ENCODE peak calls at places on chromosomes 12 and 14, in six cellular contexts. B is fibroblast of villous mesenchyme, I is colonic mucosa, W is hepatocyte, Q is mucosa of descending colon, H is GM12878. O is an unnamed sample.

GRCh38 chr14:73234029-73234428 is 3.3 kb upstream of the PAPLN start:
- DNase-seq in B (no peak), I (no peak), W (no peak), Q (no peak), H (no peak), O (no peak)

GRCh38 chr12:26119391-26119981 is 5.4 kb downstream of the BHLHE41 start:
- DNase-seq in H (no peak), I (peak), B (peak), W (peak), Q (no peak), O (no peak)

GRCh38 chr14:69873877-69874780 is 5.1 kb upstream of the SMOC1 start:
- DNase-seq in B (no peak), I (no peak), W (no peak), Q (no peak), H (no peak), O (no peak)

GRCh38 chr12:55966408-55967281 is at the start of gene CDK2:
- DNase-seq in H (peak), W (peak), Q (peak), I (peak), B (peak), O (peak)

GRCh38 chr12:124377981-124378509 is 83.2 kb downstream of the RFLNA start:
- DNase-seq in B (no peak), H (no peak), W (no peak), Q (no peak), I (no peak), O (no peak)

GRCh38 chr14:93219103-93219726 is 12.2 kb downstream of the UBR7 start:
- DNase-seq in B (peak), H (no peak), Q (no peak), W (peak), I (peak), O (peak)

GRCh38 chr14:56199095-56199975 is 81.1 kb downstream of the PELI2 start:
- DNase-seq in I (no peak), B (peak), W (peak), H (peak), Q (no peak), O (peak)

GRCh38 chr12:101051901-101052550 is 158.0 kb downstream of the SLC5A8 start:
- DNase-seq in H (no peak), Q (peak), W (peak), B (peak), I (peak), O (no peak)

GRCh38 chr12:52575256-52575655 is 1.6 kb upstream of the KRT74 start:
- DNase-seq in Q (no peak), B (no peak), I (no peak), H (no peak), W (no peak), O (no peak)

GRCh38 chr14:105322791-105323556 is 8.4 kb downstream of the PACS2 start:
- DNase-seq in I (no peak), W (peak), B (no peak), H (no peak), Q (no peak), O (no peak)

GRCh38 chr14:52663850-52664249 is 31.5 kb downstream of the ERO1A start:
- DNase-seq in Q (no peak), B (no peak), I (no peak), W (no peak), H (no peak), O (peak)

GRCh38 chr12:110913119-110914056 is 7.0 kb downstream of the MYL2 start:
- DNase-seq in W (no peak), H (peak), I (no peak), Q (no peak), B (no peak), O (no peak)

GRCh38 chr12:9365296-9365695 is 157.1 kb upstream of the PZP start:
- DNase-seq in B (peak), I (no peak), H (no peak), W (no peak), Q (no peak), O (no peak)

GRCh38 chr14:64671591-64671990 is 32.6 kb upstream of the PLEKHG3 start:
- DNase-seq in W (peak), B (peak), Q (no peak), I (no peak), H (no peak), O (no peak)

GRCh38 chr14:68854421-68854820 is 61.6 kb upstream of the ZFP36L1 start:
- DNase-seq in H (no peak), W (no peak), I (no peak), B (no peak), Q (no peak), O (no peak)

DNA sequence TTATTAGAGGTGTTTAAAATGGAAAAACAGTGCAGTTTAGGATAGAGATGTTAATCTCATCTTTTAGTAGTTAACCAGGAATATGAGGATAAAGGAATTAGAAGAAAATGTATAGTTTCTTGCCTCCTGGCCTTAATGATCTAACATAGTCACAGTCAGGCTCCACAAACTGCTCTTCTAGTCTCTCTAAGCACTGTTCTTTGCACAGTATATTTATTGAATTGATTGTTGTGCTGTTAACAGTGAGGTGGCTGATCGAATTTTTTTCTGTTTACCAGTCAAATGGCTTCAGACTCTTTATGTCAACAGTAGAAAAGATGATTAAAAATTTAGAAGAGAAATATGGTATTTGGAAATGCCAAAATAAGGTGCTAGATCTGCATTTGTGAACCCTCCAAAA is 37.8 kb downstream of the ATF7IP start:
- DNase-seq in H (no peak), I (no peak), W (no peak), B (no peak), Q (no peak), O (no peak)
- H3K4me3 ChIP-seq in H (peak), I (no peak), W (no peak), B (no peak), Q (no peak), O (no peak)

GRCh38 chr14:100376751-100377171 is 53.6 kb downstream of the SLC25A47 start:
- DNase-seq in B (peak), W (peak), I (no peak), H (no peak), Q (no peak), O (no peak)
- TF ChIP-seq CTCF in B (peak), W (no peak), I (no peak), H (no peak), Q (no peak), O (no peak)

DNA sequence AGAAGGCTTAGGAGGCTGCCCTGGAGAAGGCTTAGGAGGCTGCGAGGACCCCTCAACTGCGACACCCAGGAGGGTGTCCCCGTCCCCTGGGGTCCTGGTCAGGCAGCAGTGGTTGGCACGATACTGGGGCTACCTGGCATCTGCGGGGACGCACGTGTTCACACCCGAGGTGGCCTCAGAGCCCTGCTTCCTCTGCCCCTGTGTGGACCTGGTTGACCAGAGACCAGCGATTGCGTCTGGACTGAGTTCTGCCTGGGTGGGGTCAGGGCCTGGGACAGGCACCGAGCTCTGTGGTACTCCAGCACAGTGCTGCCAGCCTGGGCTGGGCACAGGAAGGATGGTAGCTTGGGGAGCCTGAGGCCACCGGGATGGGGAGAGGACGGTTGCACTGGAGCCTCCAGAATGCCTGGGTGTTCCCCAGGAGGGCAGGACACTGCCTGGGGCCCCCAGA is 735 bp downstream of the ASPG start:
- DNase-seq in Q (peak), B (no peak), H (no peak), W (peak), I (peak), O (no peak)
- H3K4me3 ChIP-seq in Q (no peak), B (no peak), H (no peak), W (no peak), I (no peak), O (no peak)

DNA sequence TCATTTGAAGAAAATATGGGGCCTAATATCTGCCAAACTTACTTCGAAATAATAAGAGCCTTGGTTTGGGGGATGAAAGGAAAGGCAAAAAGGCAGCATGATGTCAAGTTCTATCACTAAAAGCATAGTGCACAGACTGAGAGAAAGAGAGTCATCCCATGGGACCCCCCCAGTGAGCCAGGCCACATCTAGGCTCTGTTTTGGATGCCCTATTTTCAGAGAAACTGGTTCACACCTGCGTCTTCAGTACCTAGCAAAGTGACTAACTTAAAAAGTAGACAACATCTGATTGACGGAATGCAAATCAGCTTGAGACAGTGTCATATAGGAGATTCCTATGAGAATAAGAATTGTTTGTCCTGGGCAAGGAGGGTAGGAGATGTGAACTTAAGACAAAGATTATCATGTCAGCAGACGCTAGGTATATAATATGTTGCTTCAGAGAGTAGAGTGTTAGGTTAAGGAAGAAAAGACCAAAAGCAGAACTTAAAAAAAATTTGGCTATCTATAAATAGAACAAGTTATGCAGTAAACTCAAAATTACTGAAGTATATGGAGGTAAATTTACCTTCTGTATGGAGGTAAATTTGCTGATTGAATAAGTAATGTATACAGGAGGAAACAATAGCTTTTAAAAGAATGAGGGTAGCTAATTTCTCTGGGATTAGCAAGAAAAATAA is 148.2 kb downstream of the SLC41A2 start:
- DNase-seq in H (no peak), I (no peak), B (no peak), W (no peak), Q (no peak), O (no peak)
- TF ChIP-seq CTCF in H (no peak), I (no peak), B (no peak), W (no peak), Q (no peak), O (no peak)

GRCh38 chr12:116142936-116143882 is 134.3 kb downstream of the MED13L start:
- DNase-seq in B (peak), Q (no peak), W (no peak), I (no peak), H (no peak), O (no peak)

GRCh38 chr12:116144384-116144783 is 133.1 kb downstream of the MED13L start:
- DNase-seq in W (no peak), I (no peak), Q (no peak), B (no peak), H (no peak), O (no peak)

GRCh38 chr12:116145451-116145850 is 132.0 kb downstream of the MED13L start:
- DNase-seq in W (no peak), I (no peak), H (no peak), Q (no peak), B (no peak), O (no peak)

GRCh38 chr12:116141833-116142162 is 135.7 kb downstream of the MED13L start:
- DNase-seq in B (no peak), W (no peak), Q (no peak), I (no peak), H (no peak), O (no peak)

DNA sequence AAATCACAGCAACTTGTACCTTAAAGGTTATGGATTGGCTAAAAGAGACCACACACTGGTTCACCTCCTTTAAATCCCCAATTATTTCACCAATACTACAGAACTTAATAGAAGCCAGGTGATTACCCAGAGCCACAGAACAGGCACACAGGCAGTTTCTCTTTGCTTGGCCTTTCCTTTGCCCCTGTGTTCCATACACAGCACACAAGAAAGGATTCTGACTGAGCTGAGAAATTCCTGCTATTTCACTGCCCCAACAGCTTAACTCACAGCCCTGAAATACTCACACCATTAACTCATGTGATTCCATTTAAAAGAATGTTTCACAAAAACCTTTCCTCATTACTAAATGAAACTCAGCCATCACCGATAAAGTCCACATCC is 133.6 kb downstream of the MED13L start:
- DNase-seq in H (no peak), W (no peak), Q (no peak), I (no peak), B (peak), O (no peak)
- H3K4me3 ChIP-seq in H (no peak), W (no peak), Q (no peak), I (no peak), B (no peak), O (no peak)

DNA sequence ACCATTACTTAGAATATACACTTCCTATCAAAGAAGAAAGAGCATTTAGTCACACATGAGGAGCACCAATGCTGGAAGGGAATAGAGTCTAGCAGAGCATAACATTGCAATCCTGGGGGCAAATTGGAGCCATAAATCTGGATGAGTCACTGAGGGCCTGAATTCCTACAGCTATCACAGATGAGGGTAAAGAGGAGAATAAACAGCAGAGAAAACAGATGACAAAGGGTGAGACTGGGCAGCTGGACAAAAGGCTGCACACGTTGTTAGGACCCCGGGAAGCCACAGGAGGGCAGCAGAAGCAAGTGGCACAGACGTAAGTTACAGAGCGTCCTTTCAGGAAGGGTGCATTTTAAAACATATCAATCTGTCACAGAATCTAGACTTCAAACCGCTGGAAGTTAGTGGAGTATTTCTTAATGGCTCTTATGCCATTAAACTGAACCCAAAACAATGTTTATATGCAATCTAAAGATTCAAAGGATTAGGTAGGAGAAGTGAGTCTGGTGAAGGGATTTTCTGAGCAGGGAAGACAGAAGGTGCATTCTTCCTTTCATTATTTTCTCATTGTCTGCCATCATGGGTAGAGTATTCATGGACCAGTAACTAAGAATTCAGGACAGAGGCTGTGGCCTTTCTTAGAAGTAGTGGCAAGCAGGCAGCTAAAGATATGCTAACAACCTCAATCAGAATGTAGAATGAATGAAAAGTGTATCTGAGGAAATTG is 159.8 kb upstream of the DAAM1 start:
- DNase-seq in H (peak), Q (no peak), W (peak), B (peak), I (peak), O (peak)
- TF ChIP-seq CTCF in H (peak), Q (peak), W (peak), B (peak), I (peak), O (peak)

GRCh38 chr14:36519431-36520321 is at the start of gene NKX2-1:
- DNase-seq in W (no peak), H (no peak), Q (no peak), B (no peak), I (no peak), O (no peak)
- H3K4me3 ChIP-seq in W (peak), H (no peak), Q (no peak), B (no peak), I (peak), O (peak)

DNA sequence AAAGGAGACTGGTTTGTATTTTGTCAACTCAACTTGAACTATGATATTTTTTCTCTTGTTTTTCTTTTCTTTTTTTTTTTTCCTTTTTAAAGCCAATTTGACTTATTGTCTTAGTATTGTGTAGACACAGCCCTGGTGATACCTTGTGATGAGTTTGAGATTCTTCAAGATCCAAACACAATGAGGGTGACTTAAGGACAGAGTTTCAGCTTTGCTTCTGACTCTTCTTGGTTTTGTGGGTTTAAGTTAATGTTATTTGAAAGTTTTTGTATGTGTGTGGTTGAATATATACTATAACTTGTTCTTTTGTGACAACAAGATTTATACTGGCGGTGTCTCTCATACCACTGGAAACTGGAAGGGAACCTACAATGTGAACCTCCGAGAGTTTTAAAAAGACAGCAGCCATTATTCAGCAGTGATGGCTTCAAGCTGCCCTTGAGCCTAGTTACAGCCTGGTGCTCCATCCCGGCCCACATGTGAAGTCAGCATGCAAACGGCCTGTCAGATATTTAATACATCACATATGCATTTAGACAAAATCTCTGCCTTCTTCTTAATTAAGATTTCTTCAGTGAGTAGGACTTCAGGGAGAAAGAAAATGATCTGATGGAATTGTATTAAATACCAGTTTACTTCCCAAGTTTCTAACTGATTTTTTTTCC is 87.9 kb upstream of the IGF1 start:
- DNase-seq in H (no peak), I (no peak), W (no peak), B (no peak), Q (no peak), O (no peak)
- TF ChIP-seq CTCF in H (no peak), I (no peak), W (no peak), B (no peak), Q (no peak), O (no peak)

GRCh38 chr12:122888232-122888752 is 7.6 kb downstream of the VPS37B start:
- DNase-seq in H (no peak), B (peak), W (peak), Q (no peak), I (peak), O (peak)
- H3K4me3 ChIP-seq in H (peak), B (no peak), W (no peak), Q (peak), I (peak), O (peak)

GRCh38 chr14:41636492-41637392 is 30.1 kb downstream of the LRFN5 start:
- DNase-seq in Q (no peak), H (no peak), W (peak), B (no peak), I (no peak), O (no peak)
- TF ChIP-seq CTCF in Q (no peak), H (no peak), W (no peak), B (no peak), I (no peak), O (no peak)